ENCODE peak calls at places on chromosomes 11 and 22, in five cellular contexts. One of them, this sample, is unnamed. For H3K4me1, the result is how much of the 10 kb centered on the place peaks cover.

GRCh38 chr11:114058026-114058706 is 1.3 kb upstream of the ZBTB16 start:
- DNase-seq in A673: no peak
- DNase-seq in hepatocyte: peak
- DNase-seq in IMR-90: no peak
- DNase-seq in K562: no peak
- DNase-seq in this sample: no peak

GRCh38 chr22:33653525-33654063 is 266.7 kb downstream of the LARGE1 start:
- DNase-seq in A673: no peak
- DNase-seq in hepatocyte: no peak
- DNase-seq in IMR-90: no peak
- DNase-seq in K562: no peak
- DNase-seq in this sample: no peak

GRCh38 chr11:18321991-18322711 is at the start of the genes GTF2H1 and HPS5:
- DNase-seq in A673: peak
- DNase-seq in hepatocyte: peak
- DNase-seq in IMR-90: peak
- DNase-seq in K562: peak
- DNase-seq in this sample: peak

GRCh38 chr11:71433648-71434450 is 14.3 kb downstream of the DHCR7 start:
- DNase-seq in A673: no peak
- DNase-seq in hepatocyte: peak
- DNase-seq in IMR-90: no peak
- DNase-seq in K562: peak
- DNase-seq in this sample: no peak

GRCh38 chr22:36104435-36104834 is 56.1 kb downstream of the APOL3 start:
- DNase-seq in A673: no peak
- DNase-seq in hepatocyte: no peak
- DNase-seq in IMR-90: no peak
- DNase-seq in K562: peak
- DNase-seq in this sample: no peak

GRCh38 chr11:32068134-32068533 is 22.7 kb upstream of the RCN1 start:
- DNase-seq in A673: no peak
- DNase-seq in hepatocyte: peak
- DNase-seq in IMR-90: no peak
- DNase-seq in K562: no peak
- DNase-seq in this sample: peak

GRCh38 chr11:12964650-12965049 is 44.5 kb upstream of the RASSF10 start:
- DNase-seq in A673: no peak
- DNase-seq in hepatocyte: no peak
- DNase-seq in IMR-90: no peak
- DNase-seq in K562: no peak
- DNase-seq in this sample: no peak

GRCh38 chr11:29263971-29264682 is 752.7 kb downstream of the KCNA4 start:
- DNase-seq in A673: no peak
- DNase-seq in hepatocyte: no peak
- DNase-seq in IMR-90: peak
- DNase-seq in K562: no peak
- DNase-seq in this sample: no peak

GRCh38 chr11:131870305-131870704 is 499.9 kb downstream of the NTM start:
- DNase-seq in A673: no peak
- DNase-seq in hepatocyte: no peak
- DNase-seq in IMR-90: no peak
- DNase-seq in K562: no peak
- DNase-seq in this sample: no peak

GRCh38 chr11:102061276-102061675 is 14.0 kb downstream of the CFAP300 start:
- DNase-seq in A673: peak
- DNase-seq in hepatocyte: peak
- DNase-seq in IMR-90: peak
- DNase-seq in K562: no peak
- DNase-seq in this sample: no peak

GRCh38 chr11:130131957-130132850 is 27.4 kb upstream of the ST14 start:
- DNase-seq in A673: peak
- DNase-seq in hepatocyte: peak
- DNase-seq in IMR-90: peak
- DNase-seq in K562: peak
- DNase-seq in this sample: peak

GRCh38 chr22:32932176-32932575 is 126.0 kb downstream of the SYN3 start:
- DNase-seq in A673: no peak
- DNase-seq in hepatocyte: no peak
- DNase-seq in IMR-90: peak
- DNase-seq in K562: no peak
- DNase-seq in this sample: no peak

GRCh38 chr22:23833911-23834317 is 4.9 kb downstream of the DERL3 start:
- DNase-seq in A673: no peak
- DNase-seq in hepatocyte: no peak
- DNase-seq in IMR-90: no peak
- DNase-seq in K562: no peak
- DNase-seq in this sample: no peak

GRCh38 chr11:27059431-27059830 is 18.8 kb downstream of the BBOX1 start:
- DNase-seq in A673: no peak
- DNase-seq in hepatocyte: no peak
- DNase-seq in IMR-90: no peak
- DNase-seq in K562: no peak
- DNase-seq in this sample: no peak

GRCh38 chr22:48811885-48812284 is 1015.8 kb downstream of the BRD1 start:
- DNase-seq in A673: no peak
- DNase-seq in hepatocyte: no peak
- DNase-seq in IMR-90: no peak
- DNase-seq in K562: no peak
- DNase-seq in this sample: no peak

GRCh38 chr11:43067681-43068080 is 244.1 kb upstream of the API5 start:
- DNase-seq in A673: no peak
- DNase-seq in hepatocyte: no peak
- DNase-seq in IMR-90: no peak
- DNase-seq in K562: no peak
- DNase-seq in this sample: no peak

GRCh38 chr11:44814881-44815592 is 88.3 kb downstream of the TSPAN18 start:
- DNase-seq in A673: no peak
- DNase-seq in hepatocyte: no peak
- DNase-seq in IMR-90: peak
- DNase-seq in K562: no peak
- DNase-seq in this sample: peak

GRCh38 chr11:61541568-61541967 is 33.0 kb downstream of the LRRC10B start:
- DNase-seq in A673: no peak
- DNase-seq in hepatocyte: no peak
- DNase-seq in IMR-90: peak
- DNase-seq in K562: peak
- DNase-seq in this sample: peak

GRCh38 chr11:121996574-121996973 is 119.4 kb downstream of the BLID start:
- DNase-seq in A673: no peak
- DNase-seq in hepatocyte: no peak
- DNase-seq in IMR-90: no peak
- DNase-seq in K562: no peak
- DNase-seq in this sample: no peak

GRCh38 chr22:49202226-49202625 is 625.4 kb downstream of the BRD1 start:
- DNase-seq in A673: no peak
- DNase-seq in hepatocyte: no peak
- DNase-seq in IMR-90: no peak
- DNase-seq in K562: no peak
- DNase-seq in this sample: no peak

GRCh38 chr11:67617243-67617953 is 10.7 kb downstream of the NDUFV1 start:
- DNase-seq in A673: no peak
- DNase-seq in hepatocyte: no peak
- DNase-seq in IMR-90: no peak
- DNase-seq in K562: no peak
- DNase-seq in this sample: no peak

GRCh38 chr11:125082611-125083311 is 19.7 kb downstream of the SLC37A2 start:
- DNase-seq in A673: no peak
- DNase-seq in hepatocyte: peak
- DNase-seq in IMR-90: peak
- DNase-seq in K562: no peak
- DNase-seq in this sample: peak

GRCh38 chr11:35419713-35420333 is 465 bp upstream of the SLC1A2 start:
- DNase-seq in A673: no peak
- DNase-seq in hepatocyte: no peak
- DNase-seq in IMR-90: no peak
- DNase-seq in K562: no peak
- DNase-seq in this sample: no peak

GRCh38 chr22:24514241-24515024 is 19.3 kb downstream of the UPB1 start:
- DNase-seq in A673: no peak
- DNase-seq in hepatocyte: peak
- DNase-seq in IMR-90: no peak
- DNase-seq in K562: no peak
- DNase-seq in this sample: peak

GRCh38 chr22:31447337-31447736 is 42.3 kb downstream of the EIF4ENIF1 start:
- DNase-seq in A673: no peak
- DNase-seq in hepatocyte: no peak
- DNase-seq in IMR-90: no peak
- DNase-seq in K562: no peak
- DNase-seq in this sample: no peak

GRCh38 chr11:12008790-12009616 is 577 bp upstream of the DKK3 start:
- DNase-seq in A673: no peak
- DNase-seq in hepatocyte: peak
- DNase-seq in IMR-90: peak
- DNase-seq in K562: peak
- DNase-seq in this sample: peak

GRCh38 chr22:27170491-27170890 is 513.1 kb downstream of the MIAT start:
- DNase-seq in A673: no peak
- DNase-seq in hepatocyte: peak
- DNase-seq in IMR-90: peak
- DNase-seq in K562: no peak
- DNase-seq in this sample: no peak

GRCh38 chr11:124415356-124415923 is 9.2 kb downstream of the OR8B4 start:
- DNase-seq in A673: peak
- DNase-seq in hepatocyte: peak
- DNase-seq in IMR-90: peak
- DNase-seq in K562: peak
- DNase-seq in this sample: peak

DNA sequence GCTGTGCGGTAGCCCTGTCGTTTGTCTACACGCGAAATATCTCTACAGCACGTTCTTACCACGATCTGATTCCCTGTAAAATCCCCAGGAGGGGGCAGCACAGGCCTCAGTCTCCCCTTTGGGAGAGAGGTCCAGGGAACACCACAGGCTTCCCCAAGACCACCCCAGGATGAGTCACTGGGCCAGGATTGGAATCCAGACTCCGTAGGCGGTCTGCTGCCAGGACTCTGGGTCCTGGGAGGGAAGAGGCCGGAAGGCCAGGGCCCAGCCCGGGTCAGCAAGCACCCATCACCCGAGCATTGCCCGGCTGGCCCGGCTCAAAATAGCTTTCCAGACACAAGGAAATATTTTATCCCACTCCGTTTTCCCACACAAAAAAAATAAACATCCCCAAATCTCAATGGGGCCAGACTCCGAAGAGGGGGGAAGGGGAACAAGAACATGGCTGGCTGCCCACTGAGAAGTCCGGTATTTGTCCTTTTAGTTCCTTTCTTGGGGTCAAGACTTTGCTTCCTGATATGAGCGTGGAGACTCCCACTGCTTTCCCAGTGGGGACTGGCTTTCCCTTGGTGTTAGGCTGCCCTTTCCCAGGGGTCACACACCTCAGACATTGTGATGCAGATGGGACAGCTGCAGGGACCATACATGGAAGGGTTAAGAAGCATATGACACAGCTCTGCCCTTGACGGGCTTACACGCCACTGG is 91.3 kb downstream of the LRRC32 start:
- DNase-seq in A673: peak
- DNase-seq in hepatocyte: peak
- DNase-seq in IMR-90: no peak
- DNase-seq in K562: no peak
- DNase-seq in this sample: peak
- H3K4me3 ChIP-seq in A673: no peak
- H3K4me3 ChIP-seq in hepatocyte: no peak
- H3K4me3 ChIP-seq in IMR-90: no peak
- H3K4me3 ChIP-seq in K562: no peak
- H3K4me3 ChIP-seq in this sample: peak

GRCh38 chr11:1854132-1854948 is 1.5 kb downstream of the LSP1 start:
- DNase-seq in A673: no peak
- DNase-seq in hepatocyte: no peak
- DNase-seq in IMR-90: no peak
- DNase-seq in K562: no peak
- DNase-seq in this sample: no peak
- H3K4me1 ChIP-seq in A673: under half
- H3K4me1 ChIP-seq in hepatocyte: under half
- H3K4me1 ChIP-seq in IMR-90: under half
- H3K4me1 ChIP-seq in K562: under half
- H3K4me1 ChIP-seq in this sample: under half

GRCh38 chr11:74106125-74106524 is 64.7 kb downstream of the C2CD3 start:
- DNase-seq in A673: no peak
- DNase-seq in hepatocyte: no peak
- DNase-seq in IMR-90: no peak
- DNase-seq in K562: no peak
- DNase-seq in this sample: no peak
- H3K4me3 ChIP-seq in A673: no peak
- H3K4me3 ChIP-seq in hepatocyte: no peak
- H3K4me3 ChIP-seq in IMR-90: no peak
- H3K4me3 ChIP-seq in K562: no peak
- H3K4me3 ChIP-seq in this sample: no peak

DNA sequence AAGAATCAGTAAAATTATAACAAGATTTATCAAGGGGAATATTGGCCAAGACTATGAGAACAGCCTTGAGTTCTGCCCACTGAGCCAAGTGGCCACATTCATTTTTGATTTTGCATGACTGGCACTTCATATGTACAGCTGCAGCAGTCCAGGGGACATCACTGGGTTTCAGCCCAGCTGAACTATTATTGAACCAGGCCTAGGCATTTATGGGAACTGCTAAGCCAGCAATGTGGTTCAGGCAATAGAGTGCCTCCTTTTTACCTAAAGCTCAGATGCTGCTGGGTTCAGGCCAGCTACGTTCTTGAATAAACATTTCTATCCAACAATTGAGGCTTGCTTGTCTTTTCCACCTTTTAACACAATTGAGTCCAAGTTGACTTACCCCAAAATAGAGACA is 196.9 kb downstream of the MSANTD4 start:
- DNase-seq in A673: no peak
- DNase-seq in hepatocyte: no peak
- DNase-seq in IMR-90: no peak
- DNase-seq in K562: no peak
- DNase-seq in this sample: no peak
- H3K4me1 ChIP-seq in A673: under half
- H3K4me1 ChIP-seq in hepatocyte: under half
- H3K4me1 ChIP-seq in IMR-90: under half
- H3K4me1 ChIP-seq in K562: under half
- H3K4me1 ChIP-seq in this sample: under half

GRCh38 chr22:41976961-41977566 is 7.8 kb downstream of the SEPTIN3 start:
- DNase-seq in A673: no peak
- DNase-seq in hepatocyte: no peak
- DNase-seq in IMR-90: no peak
- DNase-seq in K562: no peak
- DNase-seq in this sample: no peak

GRCh38 chr22:41978732-41979131 is 9.5 kb downstream of the SEPTIN3 start:
- DNase-seq in A673: no peak
- DNase-seq in hepatocyte: no peak
- DNase-seq in IMR-90: no peak
- DNase-seq in K562: no peak
- DNase-seq in this sample: no peak

GRCh38 chr22:41974691-41975290 is 5.5 kb downstream of the SEPTIN3 start:
- DNase-seq in A673: no peak
- DNase-seq in hepatocyte: no peak
- DNase-seq in IMR-90: no peak
- DNase-seq in K562: no peak
- DNase-seq in this sample: no peak

GRCh38 chr22:41975299-41976069 is 6.2 kb downstream of the SEPTIN3 start:
- DNase-seq in A673: no peak
- DNase-seq in hepatocyte: no peak
- DNase-seq in IMR-90: no peak
- DNase-seq in K562: no peak
- DNase-seq in this sample: no peak

GRCh38 chr22:41976070-41976901 is 7.0 kb downstream of the SEPTIN3 start:
- DNase-seq in A673: no peak
- DNase-seq in hepatocyte: peak
- DNase-seq in IMR-90: no peak
- DNase-seq in K562: no peak
- DNase-seq in this sample: peak
- H3K4me3 ChIP-seq in A673: peak
- H3K4me3 ChIP-seq in hepatocyte: peak
- H3K4me3 ChIP-seq in IMR-90: peak
- H3K4me3 ChIP-seq in K562: no peak
- H3K4me3 ChIP-seq in this sample: peak

GRCh38 chr11:1670928-1671371 is 26.0 kb upstream of the KRTAP5-6 start:
- DNase-seq in A673: no peak
- DNase-seq in hepatocyte: no peak
- DNase-seq in IMR-90: no peak
- DNase-seq in K562: no peak
- DNase-seq in this sample: no peak
- H3K4me1 ChIP-seq in A673: under half
- H3K4me1 ChIP-seq in hepatocyte: under half
- H3K4me1 ChIP-seq in IMR-90: under half
- H3K4me1 ChIP-seq in K562: under half
- H3K4me1 ChIP-seq in this sample: under half

This sample was measured in SJCRH30.